ENCODE peak calls at places on chromosomes 12 and 14, in six cellular contexts. V, O, H, I, R and L are unnamed samples.

GRCh38 chr12:109347579-109347978 is at the start of gene MYO1H:
- DNase-seq in I (no peak), H (no peak), O (no peak), R (no peak), V (no peak), L (no peak)

GRCh38 chr12:127334924-127335644 is 931.9 kb upstream of the TMEM132C start:
- DNase-seq in V (no peak), R (no peak), H (no peak), O (no peak), I (no peak), L (no peak)

GRCh38 chr14:91281346-91281745 is 36.8 kb upstream of the GPR68 start:
- DNase-seq in H (peak; percentile 66), R (no peak), V (no peak), O (no peak), I (peak; percentile 66), L (no peak)

GRCh38 chr12:6620137-6620884 is 13.1 kb upstream of the CHD4 start:
- DNase-seq in V (no peak), I (no peak), R (peak; percentile 72), H (peak; percentile 33), O (no peak), L (peak; percentile 70)

GRCh38 chr14:105091335-105092123 is 26.3 kb upstream of the GPR132 start:
- DNase-seq in I (peak; percentile 99), O (peak; percentile 94), H (peak; percentile 78), V (no peak), R (peak; percentile 90), L (peak; percentile 87)

GRCh38 chr12:123035841-123036240 is 55.4 kb downstream of the ARL6IP4 start:
- DNase-seq in V (no peak), O (no peak), R (no peak), I (no peak), H (no peak), L (peak; percentile 1)

GRCh38 chr14:100065161-100065871 is at the start of gene EVL:
- DNase-seq in I (no peak), V (no peak), H (no peak), O (peak; percentile 71), R (peak; percentile 58), L (peak; percentile 64)

GRCh38 chr14:79587194-79587593 is 624.1 kb downstream of the DIO2 start:
- DNase-seq in O (no peak), H (no peak), V (no peak), R (no peak), I (peak; percentile 35), L (no peak)

GRCh38 chr14:80764496-80764895 is 177.0 kb downstream of the CEP128 start:
- DNase-seq in R (no peak), H (peak; percentile 46), O (no peak), I (peak; percentile 1), V (no peak), L (no peak)

GRCh38 chr14:102086346-102086971 is 385 bp downstream of the HSP90AA1 start:
- DNase-seq in H (peak; percentile 79), I (peak; percentile 46), R (peak; percentile 69), O (peak; percentile 60), V (no peak), L (peak; percentile 51)

GRCh38 chr12:120367252-120367923 is 1.6 kb downstream of the MSI1 start:
- DNase-seq in V (no peak), O (peak; percentile 24), R (no peak), I (no peak), H (no peak), L (no peak)

GRCh38 chr12:102462803-102463499 is 17.4 kb downstream of the IGF1 start:
- DNase-seq in O (no peak), H (peak; percentile 86), R (no peak), V (no peak), I (peak; percentile 64), L (no peak)

GRCh38 chr12:46332260-46332659 is 40.3 kb downstream of the SLC38A2 start:
- DNase-seq in H (peak; percentile 86), O (no peak), I (peak; percentile 57), V (no peak), R (no peak), L (no peak)

GRCh38 chr12:49539406-49540228 is 787 bp downstream of the KCNH3 start:
- DNase-seq in O (no peak), I (no peak), R (peak; percentile 25), V (no peak), H (no peak), L (no peak)

GRCh38 chr12:121872546-121873223 is 14.0 kb upstream of the HPD start:
- DNase-seq in O (peak; percentile 55), R (peak; percentile 44), V (no peak), H (peak; percentile 92), I (peak; percentile 74), L (peak; percentile 59)

GRCh38 chr14:64775081-64775777 is 71.0 kb downstream of the PLEKHG3 start:
- DNase-seq in R (no peak), I (no peak), V (no peak), O (no peak), H (no peak), L (peak; percentile 36)

GRCh38 chr14:33363687-33364086 is 425.0 kb downstream of the NPAS3 start:
- DNase-seq in O (no peak), H (no peak), I (no peak), V (no peak), R (no peak), L (no peak)

GRCh38 chr12:130617219-130617618 is 98.9 kb downstream of the RIMBP2 start:
- DNase-seq in R (no peak), V (no peak), O (no peak), I (no peak), H (no peak), L (no peak)

GRCh38 chr12:29216797-29217583 is 67.9 kb downstream of the FAR2 start:
- DNase-seq in H (peak; percentile 24), O (no peak), V (no peak), I (no peak), R (no peak), L (no peak)

GRCh38 chr12:104201238-104202001 is 14.2 kb upstream of the TXNRD1 start:
- DNase-seq in I (peak; percentile 74), V (no peak), H (peak; percentile 73), O (peak; percentile 26), R (no peak), L (no peak)

GRCh38 chr12:76919388-76920181 is 40.8 kb upstream of the CSRP2 start:
- DNase-seq in R (no peak), I (no peak), V (no peak), H (no peak), O (no peak), L (no peak)

GRCh38 chr14:49895480-49895879 is 2.6 kb downstream of the ARF6 start:
- DNase-seq in I (peak; percentile 21), O (no peak), R (no peak), V (no peak), H (peak; percentile 33), L (no peak)

GRCh38 chr12:85448548-85449139 is 168.6 kb downstream of the ALX1 start:
- DNase-seq in H (no peak), O (no peak), R (no peak), V (no peak), I (peak; percentile 32), L (no peak)

GRCh38 chr12:83389237-83389996 is 702.7 kb downstream of the TMTC2 start:
- DNase-seq in H (no peak), O (peak; percentile 9), V (no peak), R (no peak), I (peak; percentile 3), L (no peak)

GRCh38 chr14:59464651-59465569 is at the start of gene GPR135:
- DNase-seq in H (peak; percentile 64), R (peak; percentile 85), O (peak; percentile 72), V (no peak), I (no peak), L (peak; percentile 81)

GRCh38 chr14:22822017-22822618 is 6.9 kb upstream of the SLC7A7 start:
- DNase-seq in O (no peak), H (no peak), I (no peak), V (no peak), R (no peak), L (no peak)

GRCh38 chr12:103986823-103987222 is 21.2 kb downstream of the TDG start:
- DNase-seq in V (no peak), I (no peak), O (no peak), H (peak; percentile 93), R (no peak), L (no peak)

GRCh38 chr12:69396041-69396440 is 36.5 kb downstream of the YEATS4 start:
- DNase-seq in V (no peak), I (no peak), R (no peak), O (no peak), H (peak; percentile 44), L (no peak)

GRCh38 chr12:49264466-49264872 is 413 bp upstream of the TUBA1C start:
- DNase-seq in R (no peak), I (no peak), V (no peak), H (peak; percentile 62), O (no peak), L (no peak)

GRCh38 chr14:31770271-31770670 is 209.1 kb downstream of the NUBPL start:
- DNase-seq in H (no peak), V (no peak), O (no peak), I (peak; percentile 22), R (no peak), L (no peak)

GRCh38 chr14:29743566-29743965 is 184.1 kb downstream of the PRKD1 start:
- DNase-seq in I (no peak), O (no peak), H (no peak), V (no peak), R (no peak), L (no peak)

GRCh38 chr12:18861287-18861858 is 123.5 kb downstream of the CAPZA3 start:
- DNase-seq in O (no peak), R (no peak), V (no peak), H (peak; percentile 49), I (peak; percentile 64), L (no peak)

GRCh38 chr14:53186532-53186931 is 33.4 kb upstream of the DDHD1 start:
- DNase-seq in V (no peak), H (no peak), R (no peak), I (no peak), O (no peak), L (no peak)

GRCh38 chr12:105469182-105469581 is 138.7 kb downstream of the C12orf75 start:
- DNase-seq in H (no peak), I (no peak), R (no peak), O (no peak), V (no peak), L (no peak)

GRCh38 chr12:55818140-55818728 is 393 bp downstream of the ORMDL2 start:
- DNase-seq in O (no peak), I (no peak), V (no peak), H (peak; percentile 34), R (no peak), L (no peak)

GRCh38 chr12:6914246-6914947 is at the start of gene ENO2:
- DNase-seq in V (no peak), O (peak; percentile 81), I (peak; percentile 47), H (peak; percentile 79), R (peak; percentile 85), L (peak; percentile 81)

GRCh38 chr12:71356569-71356968 is 83.0 kb upstream of the LGR5 start:
- DNase-seq in V (no peak), R (no peak), I (no peak), O (no peak), H (no peak), L (no peak)

GRCh38 chr12:116222358-116222757 is 55.1 kb downstream of the MED13L start:
- DNase-seq in V (no peak), H (peak; percentile 86), I (peak; percentile 97), O (peak; percentile 42), R (no peak), L (no peak)

GRCh38 chr14:55705651-55706340 is 125.8 kb downstream of the KTN1 start:
- DNase-seq in O (no peak), R (no peak), H (no peak), V (no peak), I (peak; percentile 68), L (no peak)